ENCODE peak calls at places on chromosomes 4 and X, in four cellular contexts. E is osteoblast, J is Peyer's patch, U is SJSA1. L is an unnamed sample.

GRCh38 chr4:163167333-163167626 is 590 bp upstream of the NAF1 start:
- DNase-seq in U (peak; percentile 7), J (no peak), E (no peak), L (no peak)

GRCh38 chrX:9019151-9019550 is 14.8 kb downstream of the FAM9B start:
- DNase-seq in U (no peak), J (no peak), E (no peak), L (no peak)

GRCh38 chrX:54430519-54430918 is 9.7 kb upstream of the TSR2 start:
- DNase-seq in U (no peak), J (no peak), E (no peak), L (no peak)

GRCh38 chrX:132769609-132770008 is 188.8 kb downstream of the HS6ST2 start:
- DNase-seq in E (no peak), J (no peak), U (no peak), L (no peak)

GRCh38 chr4:156970501-156971167 is 965 bp downstream of the PDGFC start:
- DNase-seq in E (peak; percentile 93), J (peak; percentile 72), U (peak; percentile 76), L (no peak)

GRCh38 chr4:3013839-3014350 is 50.5 kb downstream of the GRK4 start:
- DNase-seq in U (no peak), J (no peak), E (peak; percentile 29), L (no peak)

GRCh38 chr4:38574559-38575333 is 89.3 kb upstream of the KLF3 start:
- DNase-seq in E (no peak), J (peak; percentile 67), U (no peak), L (no peak)

GRCh38 chrX:12955882-12956703 is 18.8 kb upstream of the TMSB4X start:
- DNase-seq in J (peak; percentile 90), U (peak; percentile 71), E (peak; percentile 86), L (no peak)

GRCh38 chr4:83207497-83208105 is 77.0 kb downstream of the COQ2 start:
- DNase-seq in U (peak; percentile 98), J (no peak), E (no peak), L (no peak)

GRCh38 chrX:8364369-8365141 is 100.1 kb upstream of the VCX3B start:
- DNase-seq in U (peak; percentile 34), J (no peak), E (no peak), L (no peak)

GRCh38 chr4:15653430-15653829 is 1.7 kb downstream of the FBXL5 start:
- DNase-seq in J (no peak), U (no peak), E (no peak), L (no peak)
- H3K4me1 ChIP-seq in J (peaks cover 4% of the 10 kb centered on the region), U (peaks cover 30% of the 10 kb centered on the region), E (peaks cover 50% of the 10 kb centered on the region), L (peaks cover 46% of the 10 kb centered on the region)

DNA sequence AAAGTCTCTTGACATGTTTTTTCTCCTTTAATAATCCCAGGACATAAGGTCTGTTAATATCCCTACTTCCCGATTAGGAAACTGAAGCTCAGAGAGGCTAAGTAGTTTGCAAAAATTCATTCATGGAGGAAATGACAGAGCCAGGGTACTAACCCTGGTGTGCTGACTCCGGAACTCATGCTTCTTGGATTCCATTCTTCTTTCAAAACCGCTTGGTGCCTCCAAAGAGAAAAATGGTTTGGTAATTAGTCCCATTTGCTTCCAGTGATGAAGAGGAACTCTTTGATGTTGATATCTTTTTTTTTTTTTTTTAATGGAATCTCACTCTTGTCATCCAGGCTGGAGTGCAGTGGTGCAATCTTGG is 146.9 kb downstream of the PALLD start:
- DNase-seq in J (no peak), U (no peak), E (no peak), L (no peak)
- H3K27ac ChIP-seq in J (no peak overlapping the region), U (peak overlapping the region; percentile 55), E (peak overlapping the region; percentile 27), L (no peak overlapping the region)

GRCh38 chrX:11111038-11111851 is at the start of gene HCCS:
- DNase-seq in U (peak; percentile 89), E (peak; percentile 82), J (peak; percentile 92), L (peak; percentile 32)

GRCh38 chrX:11109968-11110367 is 1.2 kb upstream of the HCCS start:
- DNase-seq in J (no peak), U (no peak), E (no peak), L (no peak)

GRCh38 chrX:11113731-11114130 is 2.6 kb downstream of the HCCS start:
- DNase-seq in E (no peak), U (no peak), J (no peak), L (no peak)

GRCh38 chrX:11108253-11108941 is 2.7 kb upstream of the HCCS start:
- DNase-seq in E (no peak), J (no peak), U (no peak), L (no peak)

DNA sequence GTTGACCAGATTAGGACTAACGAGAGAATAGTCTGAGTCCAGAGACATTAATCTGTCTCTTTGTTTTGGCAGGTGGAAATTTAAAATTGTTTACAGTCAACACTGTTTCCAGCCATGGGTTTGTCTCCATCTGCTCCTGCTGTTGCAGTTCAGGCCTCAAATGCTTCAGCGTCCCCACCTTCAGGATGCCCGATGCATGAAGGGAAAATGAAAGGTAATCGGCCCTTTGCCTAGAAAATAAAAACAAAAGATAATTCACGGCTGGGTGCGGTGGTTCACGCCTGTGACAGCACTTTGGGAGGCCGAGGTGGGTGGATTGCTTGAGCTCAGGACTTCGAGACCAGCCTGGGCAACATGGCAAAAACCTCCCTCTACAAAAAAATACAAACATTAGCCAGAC is 815 bp downstream of the HCCS start:
- DNase-seq in U (no peak), E (no peak), J (no peak), L (no peak)
- H3K27me3 ChIP-seq in U (no peaks in the 10 kb centered on the region), E (no peaks in the 10 kb centered on the region), J (no peaks in the 10 kb centered on the region), L (no peaks in the 10 kb centered on the region)

GRCh38 chr4:152531479-152531878 is 4.4 kb downstream of the FBXW7 start:
- DNase-seq in J (no peak), E (no peak), U (no peak), L (no peak)

GRCh38 chr4:152529880-152530279 is 6.0 kb downstream of the FBXW7 start:
- DNase-seq in U (no peak), E (no peak), J (no peak), L (no peak)

GRCh38 chr4:152525878-152526277 is 10.0 kb downstream of the FBXW7 start:
- DNase-seq in E (no peak), J (no peak), U (no peak), L (no peak)

GRCh38 chr4:152530600-152530999 is 5.3 kb downstream of the FBXW7 start:
- DNase-seq in E (no peak), U (no peak), J (no peak), L (no peak)

GRCh38 chr4:152528060-152528459 is 7.8 kb downstream of the FBXW7 start:
- DNase-seq in E (no peak), U (no peak), J (no peak), L (no peak)
- H3K4me1 ChIP-seq in E (peaks cover 5% of the 10 kb centered on the region), U (peaks cover 4% of the 10 kb centered on the region), J (no peaks in the 10 kb centered on the region), L (peaks cover 5% of the 10 kb centered on the region)

GRCh38 chrX:154349359-154349935 is 25.0 kb downstream of the FLNA start:
- DNase-seq in U (no peak), E (peak; percentile 69), J (no peak), L (no peak)
- H3K27ac ChIP-seq in U (no peak overlapping the region), E (no peak overlapping the region), J (no peak overlapping the region), L (peak overlapping the region; percentile 49)

DNA sequence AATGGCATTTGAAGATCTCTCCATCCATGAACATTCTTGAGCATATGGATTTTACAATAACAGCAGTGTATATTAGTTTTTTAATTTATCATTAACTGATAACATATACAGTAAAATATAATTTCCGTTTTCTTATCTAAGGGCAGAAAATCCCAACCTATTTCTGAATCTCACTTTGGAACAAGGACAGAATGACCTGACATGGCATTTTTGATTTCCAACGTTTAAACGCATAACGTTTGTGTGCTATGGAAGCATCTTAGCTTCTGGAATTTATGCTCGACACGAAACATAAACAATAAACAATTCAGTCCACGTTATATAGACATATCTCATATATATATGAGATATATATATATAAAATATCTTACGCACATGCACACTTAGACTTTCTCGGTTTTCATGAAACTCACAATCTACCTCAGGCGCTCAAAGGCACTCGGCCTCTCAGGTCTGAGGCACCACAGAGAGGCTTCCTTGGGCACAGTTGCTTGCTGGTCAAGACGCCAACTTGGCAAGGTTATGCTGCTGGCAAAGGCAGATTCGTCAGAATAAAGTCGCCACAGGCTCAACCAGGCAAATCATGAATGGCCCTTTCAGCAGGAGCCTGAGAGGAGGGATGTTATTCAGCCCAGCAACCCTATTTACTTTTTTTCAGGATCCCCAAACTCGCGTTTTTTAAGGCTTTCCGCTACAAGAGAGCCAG is 1.0 kb upstream of the UGT8 start:
- DNase-seq in E (peak; percentile 23), J (no peak), U (no peak), L (no peak)
- H3K27me3 ChIP-seq in E (peaks cover 34% of the 10 kb centered on the region), J (no peaks in the 10 kb centered on the region), U (peaks cover 46% of the 10 kb centered on the region), L (no peaks in the 10 kb centered on the region)

DNA sequence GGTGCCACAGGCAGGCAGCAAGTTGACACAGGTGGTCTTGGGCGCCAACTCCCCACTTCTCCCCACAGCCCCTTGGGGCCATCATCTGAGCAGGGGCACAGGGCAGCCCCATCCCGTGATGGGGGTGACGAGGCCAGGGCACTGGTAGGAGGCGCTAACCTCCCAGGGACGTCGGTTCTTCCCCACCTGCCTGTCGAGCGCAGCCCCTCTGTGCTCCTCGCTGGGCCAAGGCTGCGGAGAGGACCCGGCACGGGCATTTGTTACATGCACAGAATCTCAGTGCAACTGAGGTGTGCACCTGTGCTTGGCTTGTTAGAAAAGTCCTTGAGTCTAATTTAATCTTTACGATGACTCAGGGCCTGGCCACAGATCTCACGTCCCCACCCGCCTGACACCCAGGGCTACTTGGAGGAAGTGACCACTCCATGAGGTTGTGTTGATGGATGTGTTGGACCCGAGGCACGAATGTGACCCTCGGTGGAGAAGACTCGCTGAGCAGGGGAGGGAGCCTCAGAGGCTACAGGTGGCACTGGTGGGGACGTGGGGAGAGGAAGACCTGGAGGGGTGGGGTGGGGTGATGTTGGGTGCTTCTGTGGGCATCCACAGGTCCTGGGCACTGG is 3.1 kb upstream of the SH3TC1 start:
- DNase-seq in E (peak; percentile 80), J (no peak), U (no peak), L (no peak)
- H3K4me1 ChIP-seq in E (peaks cover 31% of the 10 kb centered on the region), J (no peaks in the 10 kb centered on the region), U (peaks cover 26% of the 10 kb centered on the region), L (peaks cover 34% of the 10 kb centered on the region)